ENCODE peak calls at places on chromosomes 3 and 15, in eight cellular contexts. One of them, this sample, is unnamed.
A peak's percentile ranks its signal among the peaks of the same experiment; 100 is the strongest.

GRCh38 chr3:191070762-191071365 is 128.2 kb upstream of the OSTN start:
- DNase-seq in RWPE1: no peak
- DNase-seq in M059J: peak; percentile 55
- DNase-seq in hippocampal formation: no peak
- DNase-seq in NCI-H1417: peak; percentile 32
- DNase-seq in NAMALWA: no peak
- DNase-seq in ovary: no peak
- DNase-seq in body of pancreas: no peak
- DNase-seq in this sample: no peak

GRCh38 chr3:156718622-156719300 is 44.4 kb downstream of the TIPARP start:
- DNase-seq in ovary: no peak
- DNase-seq in body of pancreas: peak; percentile 43
- DNase-seq in M059J: peak; percentile 63
- DNase-seq in NCI-H1417: no peak
- DNase-seq in hippocampal formation: no peak
- DNase-seq in NAMALWA: no peak
- DNase-seq in RWPE1: no peak
- DNase-seq in this sample: no peak

GRCh38 chr3:188578579-188579363 is 424.8 kb downstream of the LPP start:
- DNase-seq in NAMALWA: peak; percentile 15
- DNase-seq in body of pancreas: peak; percentile 19
- DNase-seq in NCI-H1417: no peak
- DNase-seq in ovary: peak; percentile 63
- DNase-seq in RWPE1: no peak
- DNase-seq in hippocampal formation: peak; percentile 7
- DNase-seq in M059J: peak; percentile 52
- DNase-seq in this sample: no peak

GRCh38 chr15:101506491-101506890 is 17.0 kb upstream of the PCSK6 start:
- DNase-seq in hippocampal formation: no peak
- DNase-seq in RWPE1: no peak
- DNase-seq in body of pancreas: no peak
- DNase-seq in NCI-H1417: no peak
- DNase-seq in M059J: no peak
- DNase-seq in NAMALWA: no peak
- DNase-seq in ovary: no peak
- DNase-seq in this sample: no peak

GRCh38 chr3:34067442-34068130 is 269.2 kb downstream of the PDCD6IP start:
- DNase-seq in body of pancreas: no peak
- DNase-seq in NCI-H1417: peak; percentile 2
- DNase-seq in RWPE1: no peak
- DNase-seq in M059J: no peak
- DNase-seq in ovary: no peak
- DNase-seq in hippocampal formation: peak; percentile 9
- DNase-seq in NAMALWA: no peak
- DNase-seq in this sample: no peak

GRCh38 chr3:127959873-127960272 is 44.8 kb downstream of the KBTBD12 start:
- DNase-seq in hippocampal formation: no peak
- DNase-seq in NAMALWA: peak; percentile 24
- DNase-seq in body of pancreas: peak; percentile 49
- DNase-seq in M059J: peak; percentile 56
- DNase-seq in RWPE1: peak; percentile 25
- DNase-seq in ovary: no peak
- DNase-seq in NCI-H1417: peak; percentile 92
- DNase-seq in this sample: peak; percentile 71

GRCh38 chr3:184656991-184657669 is 54.7 kb downstream of the MAGEF1 start:
- DNase-seq in body of pancreas: no peak
- DNase-seq in RWPE1: peak; percentile 37
- DNase-seq in ovary: no peak
- DNase-seq in M059J: peak; percentile 91
- DNase-seq in hippocampal formation: no peak
- DNase-seq in NAMALWA: no peak
- DNase-seq in NCI-H1417: no peak
- DNase-seq in this sample: no peak

GRCh38 chr15:69045810-69046209 is 31.3 kb downstream of the NOX5 start:
- DNase-seq in RWPE1: no peak
- DNase-seq in hippocampal formation: no peak
- DNase-seq in NCI-H1417: peak; percentile 7
- DNase-seq in M059J: peak; percentile 84
- DNase-seq in NAMALWA: no peak
- DNase-seq in ovary: no peak
- DNase-seq in body of pancreas: no peak
- DNase-seq in this sample: peak; percentile 44

GRCh38 chr3:171781711-171782127 is 28.6 kb downstream of the PLD1 start:
- DNase-seq in hippocampal formation: no peak
- DNase-seq in ovary: no peak
- DNase-seq in M059J: peak; percentile 34
- DNase-seq in RWPE1: no peak
- DNase-seq in body of pancreas: no peak
- DNase-seq in NCI-H1417: no peak
- DNase-seq in NAMALWA: no peak
- DNase-seq in this sample: no peak

GRCh38 chr3:72085036-72085435 is 300.1 kb upstream of the PROK2 start:
- DNase-seq in NCI-H1417: no peak
- DNase-seq in M059J: no peak
- DNase-seq in body of pancreas: no peak
- DNase-seq in ovary: no peak
- DNase-seq in hippocampal formation: no peak
- DNase-seq in NAMALWA: no peak
- DNase-seq in RWPE1: no peak
- DNase-seq in this sample: no peak

GRCh38 chr3:150830094-150830681 is 67.2 kb upstream of the SIAH2 start:
- DNase-seq in M059J: peak; percentile 15
- DNase-seq in body of pancreas: no peak
- DNase-seq in NCI-H1417: peak; percentile 30
- DNase-seq in NAMALWA: peak; percentile 75
- DNase-seq in RWPE1: no peak
- DNase-seq in hippocampal formation: no peak
- DNase-seq in ovary: no peak
- DNase-seq in this sample: peak; percentile 17

GRCh38 chr3:18611991-18612390 is 186.9 kb upstream of the SATB1 start:
- DNase-seq in hippocampal formation: no peak
- DNase-seq in NAMALWA: no peak
- DNase-seq in RWPE1: no peak
- DNase-seq in body of pancreas: no peak
- DNase-seq in NCI-H1417: no peak
- DNase-seq in ovary: no peak
- DNase-seq in M059J: no peak
- DNase-seq in this sample: no peak

GRCh38 chr3:172153335-172153861 is 114.0 kb downstream of the FNDC3B start:
- DNase-seq in body of pancreas: peak; percentile 93
- DNase-seq in M059J: peak; percentile 99
- DNase-seq in NCI-H1417: no peak
- DNase-seq in ovary: peak; percentile 90
- DNase-seq in RWPE1: peak; percentile 73
- DNase-seq in NAMALWA: no peak
- DNase-seq in hippocampal formation: peak; percentile 47
- DNase-seq in this sample: peak; percentile 88

GRCh38 chr3:146177072-146177936 is 16.3 kb upstream of the PLOD2 start:
- DNase-seq in body of pancreas: no peak
- DNase-seq in M059J: no peak
- DNase-seq in NAMALWA: no peak
- DNase-seq in RWPE1: no peak
- DNase-seq in NCI-H1417: no peak
- DNase-seq in hippocampal formation: no peak
- DNase-seq in ovary: no peak
- DNase-seq in this sample: no peak

GRCh38 chr3:183828538-183828870 is 3.1 kb upstream of the MAP6D1 start:
- DNase-seq in M059J: no peak
- DNase-seq in hippocampal formation: no peak
- DNase-seq in NCI-H1417: no peak
- DNase-seq in NAMALWA: no peak
- DNase-seq in ovary: no peak
- DNase-seq in RWPE1: no peak
- DNase-seq in body of pancreas: no peak
- DNase-seq in this sample: no peak

GRCh38 chr3:57061556-57061955 is 1.1 kb downstream of the SPATA12 start:
- DNase-seq in NAMALWA: no peak
- DNase-seq in RWPE1: no peak
- DNase-seq in NCI-H1417: no peak
- DNase-seq in hippocampal formation: no peak
- DNase-seq in body of pancreas: no peak
- DNase-seq in M059J: no peak
- DNase-seq in ovary: no peak
- DNase-seq in this sample: no peak

GRCh38 chr3:4772171-4772804 is 206.9 kb upstream of the BHLHE40 start:
- DNase-seq in M059J: peak; percentile 37
- DNase-seq in RWPE1: peak; percentile 4
- DNase-seq in NCI-H1417: no peak
- DNase-seq in ovary: peak; percentile 85
- DNase-seq in NAMALWA: no peak
- DNase-seq in hippocampal formation: no peak
- DNase-seq in body of pancreas: peak; percentile 98
- DNase-seq in this sample: peak; percentile 27

GRCh38 chr3:51391566-51392300 is 648 bp downstream of the RBM15B start:
- DNase-seq in NCI-H1417: peak; percentile 42
- DNase-seq in M059J: peak; percentile 22
- DNase-seq in RWPE1: no peak
- DNase-seq in body of pancreas: peak; percentile 38
- DNase-seq in ovary: no peak
- DNase-seq in hippocampal formation: no peak
- DNase-seq in NAMALWA: no peak
- DNase-seq in this sample: peak; percentile 60

GRCh38 chr3:12662593-12663310 is 1.2 kb downstream of the RAF1 start:
- DNase-seq in ovary: no peak
- DNase-seq in NAMALWA: peak; percentile 72
- DNase-seq in hippocampal formation: no peak
- DNase-seq in M059J: peak; percentile 54
- DNase-seq in RWPE1: peak; percentile 11
- DNase-seq in NCI-H1417: peak; percentile 57
- DNase-seq in body of pancreas: peak; percentile 51
- DNase-seq in this sample: peak; percentile 59

GRCh38 chr15:81256916-81257315 is 60.2 kb downstream of the IL16 start:
- DNase-seq in ovary: no peak
- DNase-seq in NCI-H1417: peak; percentile 53
- DNase-seq in NAMALWA: peak; percentile 14
- DNase-seq in body of pancreas: no peak
- DNase-seq in M059J: peak; percentile 26
- DNase-seq in hippocampal formation: no peak
- DNase-seq in RWPE1: peak; percentile 57
- DNase-seq in this sample: peak; percentile 41

GRCh38 chr3:137105277-137105977 is 147.6 kb downstream of the IL20RB start:
- DNase-seq in RWPE1: peak; percentile 47
- DNase-seq in M059J: peak; percentile 64
- DNase-seq in hippocampal formation: peak; percentile 4
- DNase-seq in body of pancreas: peak; percentile 31
- DNase-seq in NCI-H1417: peak; percentile 78
- DNase-seq in ovary: no peak
- DNase-seq in NAMALWA: peak; percentile 89
- DNase-seq in this sample: peak; percentile 82

GRCh38 chr3:42519568-42519962 is 17.1 kb downstream of the VIPR1 start:
- DNase-seq in ovary: no peak
- DNase-seq in body of pancreas: no peak
- DNase-seq in RWPE1: no peak
- DNase-seq in NCI-H1417: no peak
- DNase-seq in hippocampal formation: no peak
- DNase-seq in M059J: no peak
- DNase-seq in NAMALWA: no peak
- DNase-seq in this sample: no peak

GRCh38 chr3:114770874-114771273 is 376.2 kb downstream of the ZBTB20 start:
- DNase-seq in NAMALWA: no peak
- DNase-seq in NCI-H1417: no peak
- DNase-seq in hippocampal formation: no peak
- DNase-seq in M059J: no peak
- DNase-seq in RWPE1: no peak
- DNase-seq in ovary: no peak
- DNase-seq in body of pancreas: no peak
- DNase-seq in this sample: no peak

GRCh38 chr3:66138336-66139234 is 82.2 kb upstream of the SLC25A26 start:
- DNase-seq in hippocampal formation: peak; percentile 38
- DNase-seq in ovary: no peak
- DNase-seq in M059J: peak; percentile 54
- DNase-seq in NCI-H1417: peak; percentile 72
- DNase-seq in body of pancreas: peak; percentile 73
- DNase-seq in NAMALWA: peak; percentile 21
- DNase-seq in RWPE1: peak; percentile 56
- DNase-seq in this sample: peak; percentile 82

GRCh38 chr3:140499114-140499757 is 178.6 kb upstream of the TRIM42 start:
- DNase-seq in M059J: peak; percentile 57
- DNase-seq in ovary: no peak
- DNase-seq in NAMALWA: peak; percentile 39
- DNase-seq in NCI-H1417: peak; percentile 65
- DNase-seq in RWPE1: peak; percentile 11
- DNase-seq in hippocampal formation: no peak
- DNase-seq in body of pancreas: peak; percentile 12
- DNase-seq in this sample: peak; percentile 45

GRCh38 chr3:113825090-113825489 is 13.5 kb upstream of the GRAMD1C start:
- DNase-seq in body of pancreas: no peak
- DNase-seq in NAMALWA: peak; percentile 32
- DNase-seq in ovary: no peak
- DNase-seq in NCI-H1417: no peak
- DNase-seq in hippocampal formation: no peak
- DNase-seq in M059J: peak; percentile 55
- DNase-seq in RWPE1: no peak
- DNase-seq in this sample: peak; percentile 16

GRCh38 chr3:57893668-57894067 is 114.6 kb upstream of the FLNB start:
- DNase-seq in body of pancreas: no peak
- DNase-seq in ovary: no peak
- DNase-seq in M059J: no peak
- DNase-seq in hippocampal formation: no peak
- DNase-seq in RWPE1: no peak
- DNase-seq in NAMALWA: no peak
- DNase-seq in NCI-H1417: no peak
- DNase-seq in this sample: no peak

GRCh38 chr15:26866298-26867198 is at the start of gene GABRA5:
- DNase-seq in RWPE1: no peak
- DNase-seq in NAMALWA: no peak
- DNase-seq in NCI-H1417: peak; percentile 70
- DNase-seq in body of pancreas: peak; percentile 29
- DNase-seq in hippocampal formation: no peak
- DNase-seq in ovary: no peak
- DNase-seq in M059J: peak; percentile 5
- DNase-seq in this sample: peak; percentile 70

This sample was measured in hepatocyte.